ENCODE peak calls at places on chromosomes 6 and 20, in five cellular contexts. Y is esophagus squamous epithelium, G is EL, B is glomerular endothelial cell, K is pancreas. U is an unnamed sample.

GRCh38 chr6:129267028-129267427 is 384.1 kb downstream of the LAMA2 start:
- DNase-seq in Y (no peak), G (no peak), B (no peak), K (no peak), U (no peak)

GRCh38 chr20:3420211-3420707 is 12.8 kb upstream of the DNAAF9 start:
- DNase-seq in Y (no peak), G (peak), B (no peak), K (no peak), U (peak)

GRCh38 chr6:152271681-152272464 is 365.3 kb downstream of the SYNE1 start:
- DNase-seq in Y (no peak), G (peak), B (no peak), K (no peak), U (no peak)

GRCh38 chr6:35044145-35044745 is 96.9 kb downstream of the TCP11 start:
- DNase-seq in Y (no peak), G (no peak), B (peak), K (peak), U (no peak)

GRCh38 chr6:37820713-37821069 is 1.2 kb downstream of the ZFAND3 start:
- DNase-seq in Y (no peak), G (no peak), B (no peak), K (no peak), U (no peak)

GRCh38 chr6:88492241-88492640 is 326.1 kb upstream of the CNR1 start:
- DNase-seq in Y (no peak), G (no peak), B (no peak), K (no peak), U (no peak)

GRCh38 chr6:132084811-132085509 is 133.8 kb upstream of the CCN2 start:
- DNase-seq in Y (no peak), G (peak), B (peak), K (no peak), U (peak)

GRCh38 chr20:58398254-58398653 is 9.2 kb downstream of the VAPB start:
- DNase-seq in Y (no peak), G (no peak), B (no peak), K (no peak), U (no peak)

GRCh38 chr6:26743157-26743821 is 83.7 kb upstream of the ZNF322 start:
- DNase-seq in Y (no peak), G (peak), B (no peak), K (no peak), U (no peak)

GRCh38 chr6:131378874-131379273 is 194.2 kb upstream of the ARG1 start:
- DNase-seq in Y (no peak), G (no peak), B (no peak), K (no peak), U (no peak)

GRCh38 chr6:117463762-117464665 is 18.5 kb upstream of the DCBLD1 start:
- DNase-seq in Y (no peak), G (peak), B (no peak), K (no peak), U (no peak)

GRCh38 chr6:157200611-157201010 is 122.7 kb downstream of the TMEM242 start:
- DNase-seq in Y (no peak), G (no peak), B (no peak), K (peak), U (no peak)

GRCh38 chr6:151914475-151914874 is 107.0 kb downstream of the ESR1 start:
- DNase-seq in Y (no peak), G (peak), B (no peak), K (no peak), U (peak)

GRCh38 chr20:46512943-46513844 is at the start of gene ZNF334:
- DNase-seq in Y (no peak), G (peak), B (no peak), K (peak), U (no peak)

GRCh38 chr6:43436577-43437282 is 9.4 kb downstream of the ABCC10 start:
- DNase-seq in Y (no peak), G (peak), B (peak), K (peak), U (no peak)

GRCh38 chr6:140541288-140541687 is 1166.8 kb upstream of the CITED2 start:
- DNase-seq in Y (no peak), G (peak), B (no peak), K (no peak), U (no peak)

GRCh38 chr6:20327141-20327540 is 74.5 kb upstream of the E2F3 start:
- DNase-seq in Y (no peak), G (no peak), B (no peak), K (no peak), U (no peak)

GRCh38 chr6:44039191-44039719 is 88.0 kb downstream of the MRPL14 start:
- DNase-seq in Y (no peak), G (no peak), B (no peak), K (no peak), U (no peak)

GRCh38 chr20:19787366-19787765 is 29.3 kb downstream of the RIN2 start:
- DNase-seq in Y (no peak), G (no peak), B (no peak), K (no peak), U (no peak)

GRCh38 chr6:158778005-158778527 is 41.1 kb downstream of the EZR start:
- DNase-seq in Y (no peak), G (no peak), B (no peak), K (no peak), U (no peak)

GRCh38 chr6:1031671-1032070 is 280.2 kb upstream of the FOXQ1 start:
- DNase-seq in Y (no peak), G (no peak), B (no peak), K (no peak), U (no peak)

GRCh38 chr6:107435798-107436197 is 23.6 kb downstream of the PDSS2 start:
- DNase-seq in Y (no peak), G (no peak), B (no peak), K (no peak), U (no peak)

GRCh38 chr6:166825553-166826145 is 130.7 kb downstream of the RNASET2 start:
- DNase-seq in Y (no peak), G (peak), B (no peak), K (no peak), U (no peak)

GRCh38 chr6:87088076-87088475 is 6.8 kb downstream of the CGA start:
- DNase-seq in Y (no peak), G (no peak), B (no peak), K (no peak), U (no peak)

GRCh38 chr6:168636147-168636982 is 195.4 kb downstream of the SMOC2 start:
- DNase-seq in Y (no peak), G (no peak), B (no peak), K (no peak), U (peak)

GRCh38 chr6:46491789-46492547 is 719 bp upstream of the RCAN2 start:
- DNase-seq in Y (no peak), G (peak), B (no peak), K (peak), U (peak)

GRCh38 chr20:50353289-50353961 is 156.8 kb upstream of the PTPN1 start:
- DNase-seq in Y (no peak), G (no peak), B (no peak), K (no peak), U (no peak)

GRCh38 chr20:51404297-51405060 is 138.0 kb downstream of the NFATC2 start:
- DNase-seq in Y (peak), G (no peak), B (no peak), K (no peak), U (no peak)

GRCh38 chr6:100266512-100266911 is 198.2 kb downstream of the SIM1 start:
- DNase-seq in Y (no peak), G (no peak), B (no peak), K (no peak), U (no peak)

GRCh38 chr20:56995635-56996075 is 270.8 kb downstream of the BMP7 start:
- DNase-seq in Y (no peak), G (no peak), B (no peak), K (no peak), U (peak)

GRCh38 chr6:141347075-141347474 is 785.6 kb upstream of the GJE1 start:
- DNase-seq in Y (no peak), G (no peak), B (no peak), K (no peak), U (no peak)

GRCh38 chr20:1357921-1358671 is 29.2 kb upstream of the SDCBP2 start:
- DNase-seq in Y (no peak), G (peak), B (no peak), K (no peak), U (no peak)

GRCh38 chr6:30450548-30450907 is 38.8 kb upstream of the HLA-E start:
- DNase-seq in Y (no peak), G (no peak), B (no peak), K (no peak), U (no peak)

U was measured in T47D.